ENCODE peak calls at places on chromosomes 16 and 17, in four cellular contexts. V is lower leg skin; U is CD8-positive, alpha-beta T cell; N is BE2C. X is an unnamed sample.

GRCh38 chr16:3021449-3022207 is 1.5 kb downstream of the TNFRSF12A start:
- DNase-seq in V (peak), U (peak), N (peak), X (peak)

GRCh38 chr17:17890773-17891759 is 54.3 kb upstream of the SREBF1 start:
- DNase-seq in V (no peak), U (peak), N (peak), X (peak)

GRCh38 chr17:80800775-80801391 is 190.8 kb upstream of the CHMP6 start:
- DNase-seq in V (peak), U (no peak), N (no peak), X (no peak)

GRCh38 chr16:48041861-48042435 is 113.8 kb downstream of the ABCC12 start:
- DNase-seq in V (no peak), U (no peak), N (no peak), X (no peak)

GRCh38 chr16:12021578-12022265 is 45.2 kb downstream of the SNX29 start:
- DNase-seq in V (no peak), U (no peak), N (no peak), X (no peak)

GRCh38 chr17:40854175-40854814 is 12.7 kb downstream of the KRT12 start:
- DNase-seq in V (no peak), U (no peak), N (no peak), X (peak)

GRCh38 chr17:79937981-79938695 is 97.5 kb downstream of the TBC1D16 start:
- DNase-seq in V (no peak), U (no peak), N (no peak), X (no peak)

GRCh38 chr16:17836868-17837602 is 366.3 kb upstream of the XYLT1 start:
- DNase-seq in V (no peak), U (no peak), N (no peak), X (peak)

GRCh38 chr17:72466199-72466598 is 345.4 kb downstream of the SOX9 start:
- DNase-seq in V (peak), U (no peak), N (no peak), X (no peak)

GRCh38 chr16:81861503-81861902 is 82.4 kb downstream of the PLCG2 start:
- DNase-seq in V (no peak), U (no peak), N (no peak), X (no peak)

GRCh38 chr16:81860310-81860709 is 81.2 kb downstream of the PLCG2 start:
- DNase-seq in V (no peak), U (no peak), N (no peak), X (no peak)

GRCh38 chr16:81861915-81862314 is 82.8 kb downstream of the PLCG2 start:
- DNase-seq in V (peak), U (no peak), N (no peak), X (no peak)

GRCh38 chr16:81863630-81864352 is 84.7 kb downstream of the PLCG2 start:
- DNase-seq in V (no peak), U (no peak), N (no peak), X (no peak)

GRCh38 chr16:81860867-81861266 is 81.8 kb downstream of the PLCG2 start:
- DNase-seq in V (no peak), U (no peak), N (no peak), X (no peak)
- H3K4me3 ChIP-seq in V (no peak), U (no peak), N (no peak), X (no peak)

DNA sequence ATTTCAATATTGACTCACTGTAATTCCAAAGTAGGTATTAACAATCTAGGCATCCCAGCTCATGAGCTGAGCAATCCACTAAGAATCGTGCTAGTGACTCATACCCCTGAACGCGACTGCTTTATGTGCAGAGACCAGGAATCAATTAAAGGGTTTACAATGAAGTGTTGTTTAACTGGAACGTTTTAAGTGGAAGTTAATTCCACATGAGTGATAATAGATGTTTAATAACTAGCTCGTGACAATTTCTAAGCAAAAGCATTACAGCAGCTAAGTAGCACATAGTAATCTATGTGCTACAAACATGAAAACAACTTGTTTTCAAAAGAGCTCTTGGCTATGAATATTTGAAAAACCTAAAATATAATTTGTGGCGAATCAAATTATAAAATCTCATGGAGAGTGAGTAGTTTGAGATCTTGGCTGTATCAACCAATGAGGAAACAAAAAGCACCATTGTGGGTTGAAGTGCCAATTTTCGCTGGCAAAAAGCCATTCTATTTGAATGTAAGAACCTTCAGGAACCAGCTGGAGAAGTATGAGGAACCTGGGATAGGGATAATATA is 9.4 kb downstream of the GJC1 start:
- DNase-seq in V (peak), U (no peak), N (no peak), X (peak)
- H3K4me3 ChIP-seq in V (no peak), U (no peak), N (no peak), X (peak)

GRCh38 chr17:66992911-66993310 is 28.4 kb downstream of the CACNG4 start:
- DNase-seq in V (no peak), U (no peak), N (no peak), X (no peak)

GRCh38 chr17:66996926-66997325 is 32.4 kb downstream of the CACNG4 start:
- DNase-seq in V (no peak), U (no peak), N (no peak), X (no peak)

GRCh38 chr17:66990047-66990446 is 25.5 kb downstream of the CACNG4 start:
- DNase-seq in V (no peak), U (no peak), N (no peak), X (no peak)

GRCh38 chr17:66994943-66995535 is 30.5 kb downstream of the CACNG4 start:
- DNase-seq in V (no peak), U (no peak), N (no peak), X (no peak)

GRCh38 chr17:66995944-66996343 is 31.4 kb downstream of the CACNG4 start:
- DNase-seq in V (no peak), U (no peak), N (no peak), X (no peak)
- H3K4me3 ChIP-seq in V (no peak), U (no peak), N (no peak), X (no peak)

GRCh38 chr17:66466421-66466820 is 164.0 kb downstream of the PRKCA start:
- DNase-seq in V (no peak), U (no peak), N (no peak), X (no peak)
- H3K4me3 ChIP-seq in V (no peak), U (no peak), N (no peak), X (no peak)

X was measured in astrocyte of the cerebellum.